ENCODE peak calls at places on chromosomes 4 and X, in seven cellular contexts. One of them, this sample, is unnamed.

GRCh38 chr4:48331577-48332340 is 9.6 kb upstream of the SLAIN2 start:
- DNase-seq in uterus: no peak
- DNase-seq in activated T-cell treated with anti-CD3 and anti-CD28 coated beads, Interleukin-2, amount 50 U/mL, for 72 hours: no peak
- DNase-seq in GM20000: no peak
- DNase-seq in osteoblast: peak
- DNase-seq in LoVo: no peak
- DNase-seq in DMS153: no peak
- DNase-seq in this sample: no peak

GRCh38 chr4:183996868-183997267 is 91.8 kb downstream of the STOX2 start:
- DNase-seq in uterus: no peak
- DNase-seq in GM20000: no peak
- DNase-seq in LoVo: no peak
- DNase-seq in DMS153: no peak
- DNase-seq in osteoblast: no peak
- DNase-seq in activated T-cell treated with anti-CD3 and anti-CD28 coated beads, Interleukin-2, amount 50 U/mL, for 72 hours: no peak
- DNase-seq in this sample: no peak

GRCh38 chrX:47743504-47743903 is 84.5 kb upstream of the UXT start:
- DNase-seq in GM20000: no peak
- DNase-seq in DMS153: no peak
- DNase-seq in LoVo: no peak
- DNase-seq in activated T-cell treated with anti-CD3 and anti-CD28 coated beads, Interleukin-2, amount 50 U/mL, for 72 hours: no peak
- DNase-seq in uterus: no peak
- DNase-seq in osteoblast: peak
- DNase-seq in this sample: no peak

GRCh38 chrX:129318375-129318774 is 204.9 kb downstream of the SMARCA1 start:
- DNase-seq in uterus: no peak
- DNase-seq in DMS153: no peak
- DNase-seq in osteoblast: no peak
- DNase-seq in GM20000: no peak
- DNase-seq in LoVo: peak
- DNase-seq in activated T-cell treated with anti-CD3 and anti-CD28 coated beads, Interleukin-2, amount 50 U/mL, for 72 hours: no peak
- DNase-seq in this sample: no peak

GRCh38 chr4:42104521-42104920 is 47.9 kb downstream of the BEND4 start:
- DNase-seq in LoVo: no peak
- DNase-seq in osteoblast: no peak
- DNase-seq in DMS153: no peak
- DNase-seq in uterus: no peak
- DNase-seq in GM20000: no peak
- DNase-seq in activated T-cell treated with anti-CD3 and anti-CD28 coated beads, Interleukin-2, amount 50 U/mL, for 72 hours: no peak
- DNase-seq in this sample: no peak

GRCh38 chr4:7120341-7120740 is 52.5 kb upstream of the GRPEL1 start:
- DNase-seq in activated T-cell treated with anti-CD3 and anti-CD28 coated beads, Interleukin-2, amount 50 U/mL, for 72 hours: no peak
- DNase-seq in GM20000: no peak
- DNase-seq in osteoblast: peak
- DNase-seq in LoVo: no peak
- DNase-seq in DMS153: no peak
- DNase-seq in uterus: no peak
- DNase-seq in this sample: no peak

GRCh38 chrX:71909956-71910355 is 689 bp upstream of the NHSL2 start:
- DNase-seq in DMS153: no peak
- DNase-seq in LoVo: no peak
- DNase-seq in osteoblast: no peak
- DNase-seq in GM20000: no peak
- DNase-seq in uterus: peak
- DNase-seq in activated T-cell treated with anti-CD3 and anti-CD28 coated beads, Interleukin-2, amount 50 U/mL, for 72 hours: no peak
- DNase-seq in this sample: no peak

GRCh38 chrX:43969504-43970501 is 3.4 kb downstream of the NDP start:
- DNase-seq in LoVo: peak
- DNase-seq in GM20000: no peak
- DNase-seq in osteoblast: no peak
- DNase-seq in activated T-cell treated with anti-CD3 and anti-CD28 coated beads, Interleukin-2, amount 50 U/mL, for 72 hours: no peak
- DNase-seq in uterus: no peak
- DNase-seq in DMS153: no peak
- DNase-seq in this sample: no peak

GRCh38 chr4:173264245-173264959 is 69.8 kb downstream of the HMGB2 start:
- DNase-seq in osteoblast: no peak
- DNase-seq in activated T-cell treated with anti-CD3 and anti-CD28 coated beads, Interleukin-2, amount 50 U/mL, for 72 hours: no peak
- DNase-seq in DMS153: peak
- DNase-seq in uterus: peak
- DNase-seq in GM20000: no peak
- DNase-seq in LoVo: no peak
- DNase-seq in this sample: no peak

GRCh38 chr4:148435654-148436406 is 6.4 kb downstream of the NR3C2 start:
- DNase-seq in DMS153: no peak
- DNase-seq in LoVo: no peak
- DNase-seq in activated T-cell treated with anti-CD3 and anti-CD28 coated beads, Interleukin-2, amount 50 U/mL, for 72 hours: no peak
- DNase-seq in uterus: no peak
- DNase-seq in osteoblast: no peak
- DNase-seq in GM20000: no peak
- DNase-seq in this sample: no peak

GRCh38 chr4:74473155-74473811 is 28.3 kb downstream of the AREG start:
- DNase-seq in LoVo: no peak
- DNase-seq in osteoblast: peak
- DNase-seq in DMS153: no peak
- DNase-seq in activated T-cell treated with anti-CD3 and anti-CD28 coated beads, Interleukin-2, amount 50 U/mL, for 72 hours: no peak
- DNase-seq in GM20000: no peak
- DNase-seq in uterus: no peak
- DNase-seq in this sample: no peak

GRCh38 chr4:156830356-156830755 is 141.2 kb downstream of the PDGFC start:
- DNase-seq in uterus: no peak
- DNase-seq in osteoblast: peak
- DNase-seq in LoVo: no peak
- DNase-seq in activated T-cell treated with anti-CD3 and anti-CD28 coated beads, Interleukin-2, amount 50 U/mL, for 72 hours: no peak
- DNase-seq in GM20000: no peak
- DNase-seq in DMS153: no peak
- DNase-seq in this sample: no peak

GRCh38 chr4:2417196-2417764 is 1.2 kb downstream of the ZFYVE28 start:
- DNase-seq in LoVo: no peak
- DNase-seq in DMS153: no peak
- DNase-seq in GM20000: peak
- DNase-seq in activated T-cell treated with anti-CD3 and anti-CD28 coated beads, Interleukin-2, amount 50 U/mL, for 72 hours: peak
- DNase-seq in osteoblast: peak
- DNase-seq in uterus: no peak
- DNase-seq in this sample: no peak

GRCh38 chr4:24979554-24979953 is 51.2 kb downstream of the LGI2 start:
- DNase-seq in LoVo: no peak
- DNase-seq in DMS153: no peak
- DNase-seq in osteoblast: no peak
- DNase-seq in GM20000: no peak
- DNase-seq in activated T-cell treated with anti-CD3 and anti-CD28 coated beads, Interleukin-2, amount 50 U/mL, for 72 hours: no peak
- DNase-seq in uterus: no peak
- DNase-seq in this sample: no peak

GRCh38 chr4:69523385-69524132 is 27.9 kb upstream of the UGT2B4 start:
- DNase-seq in LoVo: no peak
- DNase-seq in GM20000: no peak
- DNase-seq in activated T-cell treated with anti-CD3 and anti-CD28 coated beads, Interleukin-2, amount 50 U/mL, for 72 hours: no peak
- DNase-seq in uterus: no peak
- DNase-seq in DMS153: no peak
- DNase-seq in osteoblast: no peak
- DNase-seq in this sample: no peak

GRCh38 chr4:181308476-181309170 is 934.6 kb upstream of the TENM3 start:
- DNase-seq in LoVo: no peak
- DNase-seq in DMS153: peak
- DNase-seq in uterus: no peak
- DNase-seq in activated T-cell treated with anti-CD3 and anti-CD28 coated beads, Interleukin-2, amount 50 U/mL, for 72 hours: no peak
- DNase-seq in osteoblast: no peak
- DNase-seq in GM20000: no peak
- DNase-seq in this sample: no peak

GRCh38 chr4:56462157-56462556 is 5.3 kb upstream of the SRP72 start:
- DNase-seq in DMS153: no peak
- DNase-seq in osteoblast: no peak
- DNase-seq in LoVo: no peak
- DNase-seq in GM20000: no peak
- DNase-seq in activated T-cell treated with anti-CD3 and anti-CD28 coated beads, Interleukin-2, amount 50 U/mL, for 72 hours: no peak
- DNase-seq in uterus: no peak
- DNase-seq in this sample: no peak

GRCh38 chrX:40096395-40097091 is 1.2 kb downstream of the BCOR start:
- DNase-seq in osteoblast: peak
- DNase-seq in LoVo: no peak
- DNase-seq in DMS153: no peak
- DNase-seq in activated T-cell treated with anti-CD3 and anti-CD28 coated beads, Interleukin-2, amount 50 U/mL, for 72 hours: peak
- DNase-seq in GM20000: peak
- DNase-seq in uterus: peak
- DNase-seq in this sample: no peak

GRCh38 chrX:22325091-22325490 is 52.4 kb downstream of the CBLL2 start:
- DNase-seq in GM20000: no peak
- DNase-seq in osteoblast: no peak
- DNase-seq in uterus: no peak
- DNase-seq in DMS153: no peak
- DNase-seq in LoVo: no peak
- DNase-seq in activated T-cell treated with anti-CD3 and anti-CD28 coated beads, Interleukin-2, amount 50 U/mL, for 72 hours: no peak
- DNase-seq in this sample: no peak

GRCh38 chr4:63787326-63787725 is 621.9 kb downstream of the TECRL start:
- DNase-seq in GM20000: no peak
- DNase-seq in LoVo: no peak
- DNase-seq in activated T-cell treated with anti-CD3 and anti-CD28 coated beads, Interleukin-2, amount 50 U/mL, for 72 hours: no peak
- DNase-seq in uterus: no peak
- DNase-seq in DMS153: no peak
- DNase-seq in osteoblast: no peak
- DNase-seq in this sample: no peak

GRCh38 chrX:74535211-74535621 is 79.2 kb downstream of the RLIM start:
- DNase-seq in uterus: no peak
- DNase-seq in DMS153: peak
- DNase-seq in activated T-cell treated with anti-CD3 and anti-CD28 coated beads, Interleukin-2, amount 50 U/mL, for 72 hours: no peak
- DNase-seq in GM20000: peak
- DNase-seq in osteoblast: no peak
- DNase-seq in LoVo: no peak
- DNase-seq in this sample: no peak

GRCh38 chrX:118226060-118226428 is 109.4 kb upstream of the KLHL13 start:
- DNase-seq in osteoblast: no peak
- DNase-seq in uterus: no peak
- DNase-seq in activated T-cell treated with anti-CD3 and anti-CD28 coated beads, Interleukin-2, amount 50 U/mL, for 72 hours: no peak
- DNase-seq in GM20000: peak
- DNase-seq in DMS153: peak
- DNase-seq in LoVo: peak
- DNase-seq in this sample: no peak

GRCh38 chr4:101304916-101305315 is 42.4 kb downstream of the PPP3CA start:
- DNase-seq in GM20000: no peak
- DNase-seq in activated T-cell treated with anti-CD3 and anti-CD28 coated beads, Interleukin-2, amount 50 U/mL, for 72 hours: no peak
- DNase-seq in uterus: no peak
- DNase-seq in osteoblast: peak
- DNase-seq in LoVo: no peak
- DNase-seq in DMS153: peak
- DNase-seq in this sample: no peak

GRCh38 chr4:74127745-74128144 is 28.8 kb upstream of the CXCL2 start:
- DNase-seq in activated T-cell treated with anti-CD3 and anti-CD28 coated beads, Interleukin-2, amount 50 U/mL, for 72 hours: no peak
- DNase-seq in uterus: no peak
- DNase-seq in osteoblast: no peak
- DNase-seq in GM20000: no peak
- DNase-seq in DMS153: no peak
- DNase-seq in LoVo: no peak
- DNase-seq in this sample: no peak

GRCh38 chr4:18954538-18954937 is 933.0 kb upstream of the LCORL start:
- DNase-seq in LoVo: peak
- DNase-seq in osteoblast: no peak
- DNase-seq in uterus: no peak
- DNase-seq in activated T-cell treated with anti-CD3 and anti-CD28 coated beads, Interleukin-2, amount 50 U/mL, for 72 hours: no peak
- DNase-seq in GM20000: no peak
- DNase-seq in DMS153: no peak
- DNase-seq in this sample: no peak

GRCh38 chr4:158172196-158172557 is 648 bp downstream of the GASK1B start:
- DNase-seq in LoVo: no peak
- DNase-seq in osteoblast: no peak
- DNase-seq in DMS153: no peak
- DNase-seq in uterus: no peak
- DNase-seq in GM20000: no peak
- DNase-seq in activated T-cell treated with anti-CD3 and anti-CD28 coated beads, Interleukin-2, amount 50 U/mL, for 72 hours: no peak
- DNase-seq in this sample: no peak

GRCh38 chr4:89836897-89837384 is at the start of gene SNCA:
- DNase-seq in LoVo: no peak
- DNase-seq in activated T-cell treated with anti-CD3 and anti-CD28 coated beads, Interleukin-2, amount 50 U/mL, for 72 hours: peak
- DNase-seq in GM20000: peak
- DNase-seq in uterus: peak
- DNase-seq in osteoblast: peak
- DNase-seq in DMS153: peak
- DNase-seq in this sample: no peak

GRCh38 chrX:107574054-107574683 is 54.1 kb upstream of the PRPS1 start:
- DNase-seq in LoVo: no peak
- DNase-seq in osteoblast: no peak
- DNase-seq in GM20000: no peak
- DNase-seq in activated T-cell treated with anti-CD3 and anti-CD28 coated beads, Interleukin-2, amount 50 U/mL, for 72 hours: no peak
- DNase-seq in uterus: no peak
- DNase-seq in DMS153: no peak
- DNase-seq in this sample: no peak

GRCh38 chr4:177187371-177187770 is 122.3 kb upstream of the NEIL3 start:
- DNase-seq in activated T-cell treated with anti-CD3 and anti-CD28 coated beads, Interleukin-2, amount 50 U/mL, for 72 hours: no peak
- DNase-seq in DMS153: no peak
- DNase-seq in osteoblast: no peak
- DNase-seq in LoVo: no peak
- DNase-seq in uterus: no peak
- DNase-seq in GM20000: no peak
- DNase-seq in this sample: no peak

GRCh38 chrX:16870861-16871584 is 861 bp upstream of the RBBP7 start:
- DNase-seq in activated T-cell treated with anti-CD3 and anti-CD28 coated beads, Interleukin-2, amount 50 U/mL, for 72 hours: no peak
- DNase-seq in uterus: peak
- DNase-seq in GM20000: no peak
- DNase-seq in DMS153: no peak
- DNase-seq in osteoblast: no peak
- DNase-seq in LoVo: no peak
- DNase-seq in this sample: no peak

GRCh38 chrX:37796302-37796701 is 16.4 kb downstream of the CYBB start:
- DNase-seq in DMS153: no peak
- DNase-seq in activated T-cell treated with anti-CD3 and anti-CD28 coated beads, Interleukin-2, amount 50 U/mL, for 72 hours: no peak
- DNase-seq in LoVo: no peak
- DNase-seq in GM20000: no peak
- DNase-seq in osteoblast: no peak
- DNase-seq in uterus: no peak
- DNase-seq in this sample: no peak

This sample was measured in GM12864.